ENCODE peak calls at places on chromosomes 7 and 10, in five cellular contexts. W is left ventricle myocardium inferior, A is thoracic aorta, S is transverse colon, F is uterus. C is an unnamed sample.
A peak's percentile ranks its signal among the peaks of the same experiment; 100 is the strongest.

GRCh38 chr10:7634142-7634894 is 32.4 kb downstream of the ITIH5 start:
- DNase-seq in W (no peak), A (no peak), S (no peak), F (peak; percentile 64), C (no peak)

GRCh38 chr10:55351431-55351830 is 550.4 kb upstream of the PCDH15 start:
- DNase-seq in W (no peak), A (no peak), S (no peak), F (no peak), C (no peak)

GRCh38 chr10:49257159-49257558 is 41.8 kb upstream of the C10orf71 start:
- DNase-seq in W (no peak), A (no peak), S (no peak), F (no peak), C (no peak)

GRCh38 chr7:55964802-55965470 is 551 bp downstream of the NIPSNAP2 start:
- DNase-seq in W (peak; percentile 91), A (peak; percentile 20), S (peak; percentile 88), F (peak; percentile 43), C (peak; percentile 51)

GRCh38 chr10:101019440-101019703 is 11.6 kb downstream of the PDZD7 start:
- DNase-seq in W (no peak), A (no peak), S (no peak), F (no peak), C (no peak)

GRCh38 chr10:124288928-124289921 is 129.5 kb downstream of the OAT start:
- DNase-seq in W (no peak), A (no peak), S (no peak), F (no peak), C (no peak)

GRCh38 chr7:68725843-68726242 is 872.4 kb upstream of the AUTS2 start:
- DNase-seq in W (no peak), A (no peak), S (no peak), F (no peak), C (no peak)

GRCh38 chr7:156096806-156097538 is 284.7 kb upstream of the SHH start:
- DNase-seq in W (no peak), A (no peak), S (no peak), F (no peak), C (peak; percentile 52)

GRCh38 chr7:104552102-104552501 is 223.7 kb downstream of the LHFPL3 start:
- DNase-seq in W (peak; percentile 17), A (no peak), S (peak; percentile 32), F (peak; percentile 27), C (peak; percentile 32)

GRCh38 chr7:27185013-27185707 is at the start of gene HOXA11:
- DNase-seq in W (no peak), A (no peak), S (peak; percentile 83), F (peak; percentile 97), C (peak; percentile 77)

GRCh38 chr10:60661627-60662026 is 116.7 kb upstream of the CDK1 start:
- DNase-seq in W (no peak), A (no peak), S (no peak), F (no peak), C (no peak)

GRCh38 chr7:27187702-27188665 is 3.0 kb upstream of the HOXA11 start:
- DNase-seq in W (no peak), A (no peak), S (peak; percentile 35), F (peak; percentile 44), C (peak; percentile 62)

GRCh38 chr10:121289800-121290199 is 308.4 kb downstream of the FGFR2 start:
- DNase-seq in W (no peak), A (no peak), S (no peak), F (no peak), C (no peak)

GRCh38 chr10:86661161-86662025 is 6.9 kb upstream of the LDB3 start:
- DNase-seq in W (peak; percentile 86), A (no peak), S (no peak), F (no peak), C (no peak)

GRCh38 chr10:50653142-50653541 is 29.4 kb upstream of the SGMS1 start:
- DNase-seq in W (no peak), A (no peak), S (no peak), F (no peak), C (no peak)

GRCh38 chr10:1567742-1568495 is 169.4 kb downstream of the ADARB2 start:
- DNase-seq in W (no peak), A (no peak), S (no peak), F (no peak), C (no peak)

GRCh38 chr7:111075498-111075897 is 15.4 kb upstream of the LRRN3 start:
- DNase-seq in W (no peak), A (no peak), S (no peak), F (no peak), C (no peak)
- H3K27ac ChIP-seq in W (no peak overlapping the region), A (no peak overlapping the region), S (no peak overlapping the region), F (no peak overlapping the region), C (no peak overlapping the region)

GRCh38 chr10:42523098-42523497 is 115.3 kb downstream of the ZNF33B start:
- DNase-seq in W (no peak), A (no peak), S (no peak), F (no peak), C (no peak)
- H3K36me3 ChIP-seq in W (peaks cover 79% of the 10 kb centered on the region), A (peaks cover 50% of the 10 kb centered on the region), S (peaks cover 48% of the 10 kb centered on the region), F (no peaks in the 10 kb centered on the region), C (peaks cover 70% of the 10 kb centered on the region)

DNA sequence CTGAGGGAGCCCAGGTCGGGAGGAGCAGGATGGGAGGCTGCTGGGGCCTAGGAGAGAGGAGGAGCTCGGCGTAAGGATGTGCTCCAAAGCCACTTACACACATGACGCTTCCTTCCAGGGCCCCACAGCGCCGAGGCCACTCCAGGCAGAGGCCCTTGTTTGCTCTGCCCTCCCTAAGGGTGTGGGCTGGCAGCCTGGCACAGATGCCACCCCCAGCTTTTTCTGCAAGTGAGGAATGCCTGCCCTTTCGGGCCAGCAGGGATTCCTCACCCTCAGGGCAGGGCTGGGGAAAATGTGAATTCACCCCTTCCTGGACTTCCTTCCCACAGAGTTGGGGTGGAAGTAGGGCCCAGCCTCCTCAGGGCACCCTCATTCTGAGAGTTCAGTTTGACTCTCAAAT is 5.6 kb upstream of the AQP1 start:
- DNase-seq in W (no peak), A (no peak), S (peak; percentile 32), F (no peak), C (no peak)
- H3K27ac ChIP-seq in W (peak overlapping the region; percentile 79), A (peak overlapping the region; percentile 90), S (peak overlapping the region; percentile 31), F (peak overlapping the region; percentile 24), C (peak overlapping the region; percentile 92)

GRCh38 chr10:74997163-74997562 is 114.3 kb upstream of the SAMD8 start:
- DNase-seq in W (no peak), A (no peak), S (no peak), F (no peak), C (no peak)

GRCh38 chr10:74992068-74992467 is 119.4 kb upstream of the SAMD8 start:
- DNase-seq in W (no peak), A (no peak), S (no peak), F (no peak), C (no peak)

GRCh38 chr10:74993649-74994048 is 117.8 kb upstream of the SAMD8 start:
- DNase-seq in W (no peak), A (no peak), S (no peak), F (no peak), C (no peak)

GRCh38 chr10:74995806-74996205 is 115.7 kb upstream of the SAMD8 start:
- DNase-seq in W (no peak), A (no peak), S (no peak), F (no peak), C (no peak)

DNA sequence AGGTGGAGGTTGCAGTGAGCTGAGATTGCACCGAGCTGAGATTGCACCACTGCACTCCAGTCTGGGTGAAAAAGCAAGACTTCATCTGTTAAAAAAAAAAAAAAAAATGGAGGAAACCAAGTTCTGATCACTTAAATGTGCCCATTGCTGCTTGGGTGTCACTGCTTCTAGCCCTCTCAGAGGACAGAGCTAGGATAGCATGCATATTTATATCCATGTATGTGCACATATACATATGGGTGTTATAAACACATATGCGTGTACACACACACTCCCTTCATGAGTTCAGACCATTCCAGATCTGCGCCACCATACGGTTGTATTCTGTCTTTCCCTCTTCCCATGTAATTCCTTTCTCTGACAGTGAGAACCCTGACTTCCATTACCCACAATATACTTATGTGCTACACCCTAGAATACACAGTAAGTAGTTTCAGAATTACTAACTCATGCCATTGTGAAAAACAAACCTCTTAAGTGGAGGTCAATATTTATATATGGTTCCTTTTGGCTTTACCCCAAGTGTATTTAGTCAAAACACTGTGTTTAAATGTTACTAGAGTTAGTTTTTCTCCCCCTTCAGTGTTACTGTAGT is 116.6 kb upstream of the SAMD8 start:
- DNase-seq in W (no peak), A (no peak), S (no peak), F (no peak), C (no peak)
- H3K36me3 ChIP-seq in W (peaks cover 39% of the 10 kb centered on the region), A (peaks cover 9% of the 10 kb centered on the region), S (no peaks in the 10 kb centered on the region), F (no peaks in the 10 kb centered on the region), C (peaks cover 36% of the 10 kb centered on the region)

GRCh38 chr10:67665491-67665890 is 30.5 kb downstream of the CTNNA3 start:
- DNase-seq in W (no peak), A (no peak), S (no peak), F (no peak), C (no peak)
- H3K27ac ChIP-seq in W (peak overlapping the region; percentile 78), A (no peak overlapping the region), S (no peak overlapping the region), F (no peak overlapping the region), C (peak overlapping the region; percentile 38)

GRCh38 chr7:121046893-121047468 is 58.5 kb downstream of the CPED1 start:
- DNase-seq in W (no peak), A (no peak), S (no peak), F (no peak), C (no peak)
- H3K36me3 ChIP-seq in W (peaks cover 24% of the 10 kb centered on the region), A (no peaks in the 10 kb centered on the region), S (no peaks in the 10 kb centered on the region), F (no peaks in the 10 kb centered on the region), C (peaks cover 3% of the 10 kb centered on the region)

DNA sequence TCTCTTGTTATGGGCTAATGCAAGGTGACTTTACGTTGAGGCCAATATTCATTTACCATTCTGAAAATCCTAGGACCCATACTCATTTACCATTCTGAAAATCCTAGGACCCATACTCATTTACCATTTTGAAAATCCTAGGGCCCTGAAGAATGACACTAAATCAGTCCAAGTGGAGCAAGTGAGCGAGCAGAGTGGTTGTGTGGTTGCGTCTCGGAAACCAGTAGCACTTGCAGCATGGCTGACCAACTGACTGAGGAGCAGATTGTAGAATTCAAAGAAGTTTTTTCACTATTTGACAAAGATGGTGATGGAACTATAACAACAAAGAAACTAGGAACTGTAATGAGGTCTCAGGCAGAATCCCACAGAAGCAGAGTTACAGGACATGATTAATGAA is 6.9 kb downstream of the SAR1A start:
- DNase-seq in W (no peak), A (no peak), S (no peak), F (no peak), C (no peak)
- H3K27ac ChIP-seq in W (no peak overlapping the region), A (no peak overlapping the region), S (no peak overlapping the region), F (no peak overlapping the region), C (no peak overlapping the region)

GRCh38 chr7:44650242-44650641 is 43.8 kb downstream of the OGDH start:
- DNase-seq in W (no peak), A (no peak), S (no peak), F (no peak), C (no peak)
- H3K36me3 ChIP-seq in W (peaks cover 80% of the 10 kb centered on the region), A (peaks cover 11% of the 10 kb centered on the region), S (peaks cover 16% of the 10 kb centered on the region), F (no peaks in the 10 kb centered on the region), C (peaks cover 34% of the 10 kb centered on the region)